ENCODE peak calls at places on chromosome 9, in six cellular contexts. F is spleen, A is BE2C, Z is tibial artery, W is psoas muscle, D is DND-41. E is an unnamed sample. For H3K9me3 and H3K27me3, the result is how much of the 10 kb centered on the place peaks cover.

GRCh38 chr9:92187989-92188714 is 72.9 kb upstream of the SPTLC1 start:
- DNase-seq in F (no peak), A (no peak), Z (no peak), W (no peak), D (no peak), E (no peak)

GRCh38 chr9:21969011-21969935 is 24.9 kb downstream of the CDKN2A start:
- DNase-seq in F (no peak), A (no peak), Z (no peak), W (no peak), D (no peak), E (no peak)

GRCh38 chr9:76654575-76654974 is 109.7 kb upstream of the PCA3 start:
- DNase-seq in F (no peak), A (no peak), Z (no peak), W (no peak), D (no peak), E (no peak)

GRCh38 chr9:72255546-72255925 is 106.3 kb downstream of the GDA start:
- DNase-seq in F (no peak), A (no peak), Z (no peak), W (no peak), D (no peak), E (no peak)

GRCh38 chr9:132937463-132937901 is 6.9 kb downstream of the TSC1 start:
- DNase-seq in F (no peak), A (no peak), Z (no peak), W (no peak), D (no peak), E (no peak)

GRCh38 chr9:19151425-19152159 is 24.3 kb upstream of the PLIN2 start:
- DNase-seq in F (no peak), A (no peak), Z (no peak), W (no peak), D (no peak), E (no peak)

GRCh38 chr9:27425827-27426716 is 98.0 kb upstream of the IFNK start:
- DNase-seq in F (peak), A (no peak), Z (no peak), W (no peak), D (no peak), E (no peak)

GRCh38 chr9:120904061-120904998 is 22.3 kb downstream of the TRAF1 start:
- DNase-seq in F (peak), A (no peak), Z (no peak), W (no peak), D (no peak), E (peak)

GRCh38 chr9:30970186-30970585 is 1414.3 kb upstream of the ACO1 start:
- DNase-seq in F (no peak), A (no peak), Z (no peak), W (no peak), D (no peak), E (no peak)

GRCh38 chr9:94870793-94871558 is 144.5 kb downstream of the AOPEP start:
- DNase-seq in F (no peak), A (peak), Z (no peak), W (peak), D (peak), E (peak)

GRCh38 chr9:33449715-33450114 is 2.3 kb upstream of the AQP3 start:
- DNase-seq in F (no peak), A (no peak), Z (no peak), W (no peak), D (no peak), E (no peak)

GRCh38 chr9:101711330-101711941 is 27.0 kb downstream of the GRIN3A start:
- DNase-seq in F (no peak), A (peak), Z (no peak), W (no peak), D (peak), E (no peak)

GRCh38 chr9:33133186-33133585 is 34.0 kb downstream of the B4GALT1 start:
- DNase-seq in F (peak), A (no peak), Z (peak), W (peak), D (no peak), E (no peak)

GRCh38 chr9:129242971-129243561 is 65.0 kb upstream of the IER5L start:
- DNase-seq in F (peak), A (no peak), Z (peak), W (peak), D (no peak), E (no peak)

GRCh38 chr9:115264333-115264732 is 146.4 kb upstream of the TNC start:
- DNase-seq in F (no peak), A (no peak), Z (no peak), W (no peak), D (no peak), E (no peak)

GRCh38 chr9:563200-563599 is 278.3 kb upstream of the DMRT1 start:
- DNase-seq in F (no peak), A (no peak), Z (no peak), W (no peak), D (no peak), E (no peak)

GRCh38 chr9:100030548-100030947 is 68.3 kb downstream of the ERP44 start:
- DNase-seq in F (no peak), A (no peak), Z (no peak), W (no peak), D (no peak), E (no peak)

GRCh38 chr9:108093773-108094675 is 604.5 kb upstream of the KLF4 start:
- DNase-seq in F (no peak), A (no peak), Z (no peak), W (no peak), D (no peak), E (no peak)

GRCh38 chr9:97873877-97874276 is 20.9 kb downstream of the FOXE1 start:
- DNase-seq in F (no peak), A (no peak), Z (no peak), W (no peak), D (no peak), E (no peak)

GRCh38 chr9:79377315-79377855 is 194.4 kb upstream of the TLE4 start:
- DNase-seq in F (no peak), A (no peak), Z (no peak), W (no peak), D (no peak), E (no peak)

GRCh38 chr9:78121488-78121887 is 89.9 kb upstream of the GNAQ start:
- DNase-seq in F (peak), A (peak), Z (peak), W (peak), D (peak), E (peak)

GRCh38 chr9:124222918-124223720 is 34.6 kb upstream of the NEK6 start:
- DNase-seq in F (peak), A (no peak), Z (peak), W (peak), D (no peak), E (no peak)

GRCh38 chr9:92438900-92439526 is 14.7 kb upstream of the OMD start:
- DNase-seq in F (no peak), A (no peak), Z (no peak), W (no peak), D (no peak), E (no peak)

GRCh38 chr9:132546148-132547051 is 36.0 kb upstream of the BARHL1 start:
- DNase-seq in F (no peak), A (peak), Z (no peak), W (peak), D (peak), E (no peak)

GRCh38 chr9:35570709-35571108 is 34.4 kb upstream of the TESK1 start:
- DNase-seq in F (no peak), A (no peak), Z (no peak), W (no peak), D (no peak), E (no peak)

GRCh38 chr9:76162751-76163500 is 231.3 kb downstream of the RFK start:
- DNase-seq in F (no peak), A (no peak), Z (no peak), W (no peak), D (no peak), E (no peak)

GRCh38 chr9:124077915-124078572 is 66.5 kb downstream of the LHX2 start:
- DNase-seq in F (no peak), A (no peak), Z (no peak), W (no peak), D (no peak), E (no peak)

GRCh38 chr9:24391095-24391494 is 154.6 kb downstream of the IZUMO3 start:
- DNase-seq in F (no peak), A (no peak), Z (no peak), W (no peak), D (no peak), E (no peak)
- H3K9me3 ChIP-seq in F (under half), A (under half), Z (under half), W (under half), D (under half), E (under half)

DNA sequence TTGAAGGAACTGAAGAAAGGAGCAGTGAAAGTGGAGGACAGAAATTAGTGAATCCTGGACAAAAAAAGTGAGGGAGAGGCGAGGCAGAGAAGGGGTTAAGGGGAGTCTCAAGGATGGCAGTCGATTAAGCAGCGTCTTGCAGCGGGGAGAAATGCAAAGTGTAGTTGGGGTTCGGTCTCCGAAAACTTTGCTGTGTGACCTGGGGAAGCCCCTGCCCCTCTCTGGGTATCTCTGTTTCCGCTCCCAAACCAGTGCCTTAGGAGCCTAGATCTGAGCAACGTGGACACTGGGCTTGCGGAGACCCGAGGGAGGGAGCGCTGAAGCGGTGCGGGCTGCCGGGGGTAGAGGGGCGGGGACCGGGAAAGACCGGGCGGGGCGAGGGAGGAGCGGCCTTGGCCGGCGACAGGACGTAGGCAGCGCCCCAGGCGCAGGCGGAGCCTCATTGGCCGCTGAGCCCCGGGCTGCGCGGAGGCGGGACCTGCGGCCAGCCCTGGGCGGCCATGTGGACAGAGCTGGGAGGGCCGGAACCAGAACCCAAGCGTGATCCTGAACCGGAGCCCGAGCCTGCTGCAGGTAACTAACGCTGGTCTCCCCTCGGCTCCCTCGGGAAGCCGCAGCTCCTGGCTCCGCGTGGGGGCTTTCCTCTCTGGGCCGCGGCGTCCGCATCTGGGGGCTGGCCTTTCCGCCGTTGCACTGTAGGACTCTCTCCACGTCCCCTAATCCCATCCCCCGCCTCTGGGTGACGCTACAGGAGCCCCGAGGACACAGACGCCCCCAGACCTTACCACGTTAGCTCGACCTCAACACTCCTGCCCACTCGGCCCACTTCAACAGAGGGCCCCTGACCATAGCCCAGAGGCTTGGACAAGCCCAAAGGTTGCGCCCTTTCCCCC is at the start of gene ALDH1B1:
- DNase-seq in F (peak), A (peak), Z (peak), W (peak), D (peak), E (peak)
- TF ChIP-seq CTCF in F (no peak), A (peak), Z (no peak), W (no peak), D (peak), E (no peak)

GRCh38 chr9:134007150-134007549 is 15.0 kb upstream of the VAV2 start:
- DNase-seq in F (no peak), A (peak), Z (no peak), W (no peak), D (no peak), E (no peak)
- H3K27me3 ChIP-seq in F (under half), A (under half), Z (under half), W (under half), D (under half), E (under half)

GRCh38 chr9:135644631-135645218 is 5.4 kb upstream of the GLT6D1 start:
- DNase-seq in F (no peak), A (no peak), Z (no peak), W (no peak), D (no peak), E (no peak)
- H3K9me3 ChIP-seq in F (under half), A (under half), Z (under half), W (under half), D (under half), E (under half)

GRCh38 chr9:5438301-5439162 is 807 bp upstream of the PLGRKT start:
- DNase-seq in F (peak), A (no peak), Z (no peak), W (no peak), D (no peak), E (no peak)

GRCh38 chr9:5441043-5441442 is 3.3 kb upstream of the PLGRKT start:
- DNase-seq in F (no peak), A (no peak), Z (no peak), W (no peak), D (no peak), E (no peak)

GRCh38 chr9:5440426-5440825 is 2.7 kb upstream of the PLGRKT start:
- DNase-seq in F (no peak), A (no peak), Z (no peak), W (no peak), D (no peak), E (no peak)

GRCh38 chr9:5443845-5444244 is 6.1 kb upstream of the PLGRKT start:
- DNase-seq in F (no peak), A (no peak), Z (no peak), W (no peak), D (no peak), E (no peak)

GRCh38 chr9:5442400-5443011 is 4.8 kb upstream of the PLGRKT start:
- DNase-seq in F (no peak), A (no peak), Z (no peak), W (no peak), D (peak), E (no peak)
- TF ChIP-seq CTCF in F (peak), A (peak), Z (peak), W (peak), D (peak), E (peak)

DNA sequence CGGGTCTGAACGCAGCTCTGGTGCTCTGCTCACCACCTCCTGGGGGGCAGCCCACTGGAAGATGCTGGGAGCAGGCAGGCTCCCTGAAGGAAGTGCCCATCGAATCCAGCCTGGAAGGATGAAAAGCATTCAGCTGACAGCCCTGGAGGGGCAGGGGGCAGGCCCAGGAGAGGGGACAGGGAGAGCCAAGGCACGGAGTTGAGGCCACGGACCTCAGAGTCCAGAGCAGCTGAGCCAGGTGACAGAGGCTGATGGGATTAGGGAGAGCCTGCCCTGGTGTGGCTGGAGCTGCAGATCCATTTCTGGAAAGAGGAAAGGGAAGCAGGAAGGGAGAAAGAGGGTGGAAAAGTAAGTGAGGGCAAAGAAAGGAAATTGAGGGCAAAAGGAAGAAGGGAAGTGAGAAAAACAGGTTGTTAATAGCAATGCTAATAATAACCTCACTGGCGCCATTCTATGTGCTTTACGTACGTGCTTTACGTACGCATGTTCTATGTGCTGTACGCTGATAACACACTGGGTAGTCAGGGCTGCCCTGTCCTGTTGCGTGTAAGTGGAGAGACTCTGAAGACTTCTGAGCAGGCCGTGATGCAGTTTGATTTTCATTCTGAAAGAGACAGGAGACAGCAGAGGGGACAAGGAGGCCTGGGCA is 52.6 kb downstream of the LMX1B start:
- DNase-seq in F (no peak), A (no peak), Z (no peak), W (no peak), D (no peak), E (no peak)
- H3K27me3 ChIP-seq in F (under half), A (under half), Z (under half), W (under half), D (under half), E (half or more)

DNA sequence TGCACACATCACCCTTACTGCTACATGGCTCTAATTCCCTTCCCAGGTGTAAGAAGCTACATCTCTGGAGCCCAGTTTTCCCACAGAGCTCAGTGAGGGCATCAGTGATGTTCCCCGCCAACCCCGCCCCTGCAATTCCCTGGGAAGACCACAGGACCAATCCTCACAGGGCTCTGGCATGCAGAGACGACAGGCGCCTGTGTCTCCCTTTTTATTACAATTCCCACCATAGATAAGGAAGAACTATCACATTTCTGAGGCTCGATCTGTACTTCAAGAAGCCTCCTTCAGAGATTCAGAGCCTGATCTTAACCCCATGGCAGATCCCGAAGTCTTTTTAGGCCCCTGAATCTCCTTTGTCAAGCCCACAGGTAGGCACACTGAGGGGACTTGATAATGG is at the start of gene OR1L6:
- DNase-seq in F (no peak), A (no peak), Z (no peak), W (no peak), D (no peak), E (no peak)
- H3K9me3 ChIP-seq in F (under half), A (under half), Z (under half), W (under half), D (under half), E (under half)

GRCh38 chr9:130451509-130452388 is 7.0 kb downstream of the ASS1 start:
- DNase-seq in F (no peak), A (peak), Z (peak), W (peak), D (peak), E (no peak)

GRCh38 chr9:130452835-130453234 is 8.1 kb downstream of the ASS1 start:
- DNase-seq in F (no peak), A (no peak), Z (no peak), W (no peak), D (no peak), E (no peak)

GRCh38 chr9:130453487-130453886 is 8.7 kb downstream of the ASS1 start:
- DNase-seq in F (no peak), A (peak), Z (no peak), W (no peak), D (no peak), E (no peak)

GRCh38 chr9:130454812-130455325 is 10.1 kb downstream of the ASS1 start:
- DNase-seq in F (no peak), A (no peak), Z (no peak), W (no peak), D (no peak), E (no peak)

GRCh38 chr9:130454096-130454811 is 9.5 kb downstream of the ASS1 start:
- DNase-seq in F (no peak), A (no peak), Z (no peak), W (no peak), D (no peak), E (no peak)
- TF ChIP-seq CTCF in F (no peak), A (no peak), Z (no peak), W (no peak), D (no peak), E (no peak)

DNA sequence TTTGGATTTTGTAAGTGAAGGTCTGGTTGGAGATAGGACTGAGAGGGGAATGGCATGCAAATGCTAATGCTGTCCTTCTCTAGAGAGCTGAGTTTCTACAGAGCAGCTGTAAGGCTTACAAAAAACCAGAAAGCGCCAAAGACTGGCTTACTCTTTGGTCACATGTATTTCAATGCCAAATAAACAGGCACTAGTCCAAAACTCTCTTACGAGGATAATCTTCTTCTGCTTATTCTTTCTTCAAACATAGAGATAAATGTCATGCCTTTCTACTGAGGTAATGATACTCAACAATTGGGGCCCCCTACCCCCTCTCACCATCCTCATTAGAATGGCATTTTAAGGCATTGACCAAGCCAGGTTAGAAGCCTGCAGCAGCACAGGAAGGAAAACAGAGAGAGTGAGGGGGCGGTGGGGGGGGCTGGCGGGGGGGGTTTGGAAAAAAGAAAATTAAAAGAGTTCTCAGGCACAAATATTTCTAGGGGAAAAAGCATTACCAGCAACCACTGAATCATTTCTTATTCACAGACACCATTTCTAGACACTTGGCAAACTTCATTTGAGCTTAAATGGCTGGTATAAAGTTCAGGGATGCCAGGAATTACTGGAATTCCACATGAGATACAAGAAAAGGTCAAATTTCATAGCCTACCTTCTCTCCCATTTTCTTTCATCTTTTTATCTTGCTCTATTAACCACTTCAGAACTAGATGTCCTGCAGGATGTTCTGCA is 34.0 kb downstream of the PUM3 start:
- DNase-seq in F (no peak), A (no peak), Z (no peak), W (no peak), D (no peak), E (no peak)
- H3K27me3 ChIP-seq in F (under half), A (under half), Z (under half), W (under half), D (under half), E (under half)